ENCODE peak calls at places on chromosomes 2 and 18, in four cellular contexts. L is GM12878, P is H1, N is HepG2. Z is an unnamed sample. For H3K27me3, the result is how much of the 10 kb centered on the place peaks cover.

GRCh38 chr2:108916397-108917077 is 72.5 kb downstream of the EDAR start:
- DNase-seq in P (no peak), L (no peak), N (no peak), Z (no peak)

GRCh38 chr2:30371028-30371708 is 75.9 kb upstream of the LCLAT1 start:
- DNase-seq in L (no peak), P (no peak), N (no peak), Z (no peak)

GRCh38 chr2:65350714-65351113 is 81.7 kb downstream of the SPRED2 start:
- DNase-seq in N (no peak), P (no peak), L (no peak), Z (no peak)

GRCh38 chr2:240869956-240870875 is 1.6 kb downstream of the AGXT start:
- DNase-seq in N (no peak), P (no peak), L (no peak), Z (no peak)

GRCh38 chr2:126788652-126789051 is 110.0 kb upstream of the TEX51 start:
- DNase-seq in L (no peak), P (no peak), N (no peak), Z (no peak)

GRCh38 chr2:220396287-220396686 is 768.9 kb downstream of the SLC4A3 start:
- DNase-seq in N (no peak), L (no peak), P (no peak), Z (no peak)

GRCh38 chr2:205660521-205661124 is 21.7 kb upstream of the NRP2 start:
- DNase-seq in N (no peak), P (no peak), L (no peak), Z (no peak)

GRCh38 chr2:22450831-22451230 is 934.1 kb upstream of the KLHL29 start:
- DNase-seq in N (no peak), P (no peak), L (no peak), Z (no peak)

GRCh38 chr18:26290388-26290787 is 64.1 kb downstream of the TAF4B start:
- DNase-seq in N (no peak), P (no peak), L (no peak), Z (no peak)

GRCh38 chr2:188897096-188897495 is 77.1 kb upstream of the COL3A1 start:
- DNase-seq in N (no peak), L (no peak), P (no peak), Z (no peak)

GRCh38 chr18:37564796-37565137 is 831 bp downstream of the CELF4 start:
- DNase-seq in P (no peak), N (no peak), L (no peak), Z (peak)

GRCh38 chr18:10851824-10852225 is 297.5 kb downstream of the PIEZO2 start:
- DNase-seq in P (no peak), N (peak), L (peak), Z (peak)

GRCh38 chr2:85760872-85761271 is 7.1 kb downstream of the ATOH8 start:
- DNase-seq in L (no peak), P (no peak), N (no peak), Z (no peak)

GRCh38 chr18:2916184-2916583 is 69.4 kb downstream of the EMILIN2 start:
- DNase-seq in P (no peak), N (no peak), L (no peak), Z (peak)

GRCh38 chr2:233119123-233119522 is 59.0 kb downstream of the INPP5D start:
- DNase-seq in P (no peak), N (no peak), L (no peak), Z (no peak)

GRCh38 chr2:208304157-208304556 is 38.1 kb downstream of the PIKFYVE start:
- DNase-seq in P (no peak), N (no peak), L (no peak), Z (no peak)

GRCh38 chr2:23904692-23905091 is 22.2 kb downstream of the ATAD2B start:
- DNase-seq in L (no peak), N (no peak), P (no peak), Z (no peak)

GRCh38 chr18:55633032-55633431 is 45.0 kb upstream of the TCF4 start:
- DNase-seq in L (no peak), P (no peak), N (no peak), Z (no peak)

GRCh38 chr2:105081006-105081701 is 43.3 kb downstream of the MRPS9 start:
- DNase-seq in L (no peak), N (no peak), P (peak), Z (peak)

DNA sequence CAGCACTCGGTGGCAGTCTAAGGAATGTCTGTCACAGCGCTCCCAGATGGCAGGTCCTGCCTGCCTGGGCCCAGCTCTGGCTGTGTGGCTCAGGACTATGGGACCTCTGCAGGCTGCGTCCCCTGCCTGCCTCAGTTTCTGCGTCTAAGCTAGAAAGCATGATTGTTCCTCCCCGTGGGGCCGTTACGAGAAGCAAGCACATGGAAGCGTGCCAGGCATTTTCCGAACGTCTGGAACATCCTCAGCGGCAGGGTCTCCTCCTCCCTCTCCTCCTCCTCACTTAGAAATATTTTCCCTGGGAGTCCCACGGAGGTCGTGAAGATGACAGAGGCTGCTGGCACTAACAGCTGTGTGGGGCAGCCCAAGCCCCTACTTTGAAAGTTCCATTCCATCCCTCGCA is 43.3 kb downstream of the LRRFIP1 start:
- DNase-seq in N (no peak), P (no peak), L (no peak), Z (no peak)
- H3K9ac ChIP-seq in N (no peak), P (no peak), L (no peak), Z (no peak)

GRCh38 chr2:120441744-120442471 is 96.0 kb downstream of the INHBB start:
- DNase-seq in L (no peak), P (no peak), N (peak), Z (no peak)
- H3K27me3 ChIP-seq in L (under half), P (under half), N (half or more), Z (half or more)

GRCh38 chr2:169707626-169708025 is 13.4 kb downstream of the PHOSPHO2 start:
- DNase-seq in P (no peak), L (no peak), N (no peak), Z (no peak)

GRCh38 chr2:169705927-169706326 is 11.7 kb downstream of the PHOSPHO2 start:
- DNase-seq in L (no peak), N (no peak), P (no peak), Z (no peak)

GRCh38 chr2:169702979-169703378 is 8.7 kb downstream of the PHOSPHO2 start:
- DNase-seq in L (no peak), P (no peak), N (no peak), Z (no peak)

GRCh38 chr2:169709335-169709734 is 15.1 kb downstream of the PHOSPHO2 start:
- DNase-seq in N (no peak), L (no peak), P (no peak), Z (no peak)

GRCh38 chr2:169704160-169704713 is 10.0 kb downstream of the PHOSPHO2 start:
- DNase-seq in N (no peak), L (no peak), P (no peak), Z (no peak)
- TF ChIP-seq SUZ12 in N (no peak), L (no peak), P (no peak), Z (no peak)

DNA sequence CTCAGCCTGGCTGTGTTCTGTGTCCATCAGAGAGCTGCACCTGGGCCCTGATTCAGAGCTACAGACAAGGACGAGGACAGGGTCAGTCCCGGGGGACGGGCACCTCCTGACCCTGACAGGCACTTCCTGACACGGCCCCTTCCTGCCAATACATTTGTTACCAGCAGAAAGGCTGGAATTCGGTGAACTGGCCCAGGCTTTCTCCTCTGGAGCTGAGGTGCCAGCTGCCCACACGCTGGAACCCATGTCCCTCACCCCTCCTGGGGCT is 12.3 kb upstream of the ZNF519 start:
- DNase-seq in L (no peak), N (no peak), P (no peak), Z (no peak)
- H3K9ac ChIP-seq in L (no peak), N (no peak), P (no peak), Z (no peak)

DNA sequence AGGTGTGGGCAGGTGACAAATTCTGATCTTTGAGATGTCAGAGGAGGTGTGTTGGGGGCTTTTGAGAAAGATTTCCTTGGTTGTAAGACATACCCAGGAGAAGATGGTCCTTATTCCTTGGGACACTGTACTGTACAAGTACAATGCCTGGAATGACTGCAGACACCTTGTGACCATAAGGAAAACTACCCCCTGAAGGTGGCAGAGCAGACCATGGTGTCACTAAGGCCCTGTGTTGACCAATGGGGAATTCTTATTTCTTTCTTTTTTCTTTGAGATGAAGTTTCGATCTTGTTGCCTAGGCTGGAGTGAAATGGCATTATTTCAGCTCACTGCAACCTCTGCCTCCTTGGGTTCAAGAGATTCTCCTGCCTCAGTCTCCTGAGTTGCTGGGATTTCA is 4.4 kb upstream of the ANKRD29 start:
- DNase-seq in P (no peak), L (no peak), N (no peak), Z (no peak)
- H3K27me3 ChIP-seq in P (under half), L (under half), N (under half), Z (under half)

GRCh38 chr2:175432021-175432420 is 250.5 kb upstream of the ATP5MC3 start:
- DNase-seq in L (no peak), N (no peak), P (no peak), Z (no peak)
- TF ChIP-seq SUZ12 in L (no peak), N (no peak), P (no peak), Z (no peak)

GRCh38 chr18:44937985-44938384 is 257.3 kb downstream of the SETBP1 start:
- DNase-seq in L (no peak), N (no peak), P (no peak), Z (no peak)
- H3K9ac ChIP-seq in L (no peak), N (no peak), P (no peak), Z (no peak)

Z was measured in NT2/D1.